ENCODE peak calls at places on chromosomes 6 and 20, in six cellular contexts. F is cardiac muscle cell, D is upper lobe of right lung, Q is PC-9, W is ovary, U is fibroblast of pulmonary artery. L is an unnamed sample.

GRCh38 chr6:79543411-79543810 is 6.2 kb upstream of the LCA5 start:
- DNase-seq in Q (no peak), U (no peak), F (no peak), D (no peak), W (no peak), L (no peak)

GRCh38 chr6:137056121-137056880 is 11.5 kb upstream of the IL20RA start:
- DNase-seq in Q (no peak), F (no peak), W (no peak), D (no peak), U (no peak), L (no peak)

GRCh38 chr20:38907918-38908677 is 18.1 kb upstream of the FAM83D start:
- DNase-seq in U (no peak), W (no peak), Q (no peak), F (no peak), D (no peak), L (no peak)

GRCh38 chr6:131951576-131952230 is 531 bp upstream of the CCN2 start:
- DNase-seq in F (no peak), U (peak), W (no peak), D (no peak), Q (no peak), L (no peak)

GRCh38 chr6:32969685-32970412 is 1.5 kb downstream of the BRD2 start:
- DNase-seq in F (peak), Q (peak), W (peak), U (peak), D (peak), L (no peak)

GRCh38 chr6:74834967-74835366 is 370.9 kb downstream of the COL12A1 start:
- DNase-seq in F (no peak), Q (no peak), W (no peak), U (no peak), D (no peak), L (no peak)

GRCh38 chr6:107786709-107787588 is 37.2 kb downstream of the SCML4 start:
- DNase-seq in Q (no peak), U (no peak), W (no peak), D (no peak), F (peak), L (no peak)

GRCh38 chr20:37179671-37180524 is 550 bp upstream of the MROH8 start:
- DNase-seq in F (no peak), D (no peak), Q (peak), U (peak), W (no peak), L (no peak)

GRCh38 chr6:161228911-161229591 is 44.8 kb downstream of the AGPAT4 start:
- DNase-seq in D (no peak), F (no peak), U (peak), W (no peak), Q (no peak), L (peak)

GRCh38 chr20:9699181-9699580 is 139.7 kb downstream of the PAK5 start:
- DNase-seq in U (no peak), D (no peak), F (no peak), Q (no peak), W (no peak), L (no peak)

DNA sequence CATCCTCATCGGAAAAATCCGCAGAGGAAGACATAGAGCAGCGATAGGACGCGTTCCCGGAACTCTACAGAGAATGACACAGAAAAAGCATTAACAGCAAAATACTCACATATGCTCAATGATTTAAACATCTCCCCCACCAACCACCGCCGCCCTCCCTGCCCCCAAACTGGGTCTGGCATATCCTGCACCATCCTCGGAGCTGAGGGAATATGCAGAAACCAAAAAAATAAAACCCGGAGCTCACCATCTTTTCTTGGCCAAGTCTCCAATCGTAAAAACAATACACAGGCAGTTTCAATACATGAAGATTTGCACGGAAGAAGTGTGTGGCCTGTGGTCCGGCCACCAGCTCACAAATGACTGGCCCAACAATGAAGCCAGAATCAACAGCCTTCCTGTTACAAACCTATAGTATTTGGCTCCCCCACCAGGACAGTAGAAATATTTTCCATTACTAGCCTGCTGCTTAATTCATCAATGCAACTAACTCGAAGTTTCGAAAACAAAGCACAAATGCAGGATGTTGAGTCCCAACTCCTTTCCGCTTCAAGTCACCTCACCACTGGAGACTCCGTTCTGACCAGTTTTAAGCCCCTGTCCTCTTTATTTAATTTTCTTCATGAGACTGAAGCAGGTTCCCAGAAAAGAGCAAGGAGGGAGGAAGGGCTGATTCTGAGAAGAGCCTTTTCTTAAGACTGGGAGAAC is 103.2 kb upstream of the BEND6 start:
- DNase-seq in D (no peak), Q (peak), U (peak), W (peak), F (peak), L (peak)
- H3K4me3 ChIP-seq in D (peak), Q (peak), U (peak), W (peak), F (peak), L (no peak)

GRCh38 chr6:82616386-82617028 is 252.9 kb downstream of the TPBG start:
- DNase-seq in U (peak), W (no peak), F (no peak), D (no peak), Q (no peak), L (no peak)
- TF ChIP-seq CTCF in U (no peak), W (no peak), F (peak), D (no peak), Q (no peak), L (no peak)

GRCh38 chr20:46142124-46142523 is 24.0 kb downstream of the CD40 start:
- DNase-seq in F (no peak), Q (no peak), W (no peak), D (no peak), U (no peak), L (no peak)

GRCh38 chr20:46144626-46145025 is 26.5 kb downstream of the CD40 start:
- DNase-seq in U (no peak), W (no peak), Q (no peak), D (no peak), F (no peak), L (no peak)

GRCh38 chr20:46148313-46149213 is 30.4 kb downstream of the CD40 start:
- DNase-seq in F (no peak), D (no peak), U (no peak), W (no peak), Q (no peak), L (no peak)

GRCh38 chr20:46150982-46151381 is 32.9 kb downstream of the CD40 start:
- DNase-seq in D (no peak), F (no peak), W (no peak), U (no peak), Q (no peak), L (no peak)

DNA sequence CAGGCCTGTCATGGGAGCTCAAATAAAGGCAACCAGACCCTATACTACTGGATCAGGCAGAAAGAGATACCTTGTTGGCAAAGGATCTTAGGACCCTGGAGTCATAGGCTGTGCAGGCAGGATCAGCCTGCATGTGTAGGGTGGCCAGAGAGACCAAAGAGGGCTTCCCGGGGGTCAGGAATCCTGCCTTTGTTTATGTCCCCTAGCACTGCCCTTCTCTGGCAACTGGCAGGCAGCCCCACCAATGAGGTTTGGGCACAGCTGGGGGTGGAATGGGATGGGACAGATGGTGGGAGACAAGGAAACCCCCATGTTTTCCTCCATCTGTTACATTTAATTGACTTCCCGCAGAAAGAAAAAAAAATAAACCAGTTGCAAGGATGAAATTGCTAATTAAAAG is 27.5 kb downstream of the CD40 start:
- DNase-seq in Q (no peak), F (no peak), U (no peak), D (no peak), W (no peak), L (no peak)
- H3K4me3 ChIP-seq in Q (no peak), F (no peak), U (no peak), D (no peak), W (no peak), L (no peak)

GRCh38 chr6:156359912-156360311 is 417.3 kb upstream of the ARID1B start:
- DNase-seq in Q (no peak), W (no peak), F (peak), U (no peak), D (no peak), L (no peak)
- TF ChIP-seq CTCF in Q (no peak), W (no peak), F (no peak), U (no peak), D (no peak), L (no peak)

GRCh38 chr6:142774292-142774691 is 170.7 kb downstream of the HIVEP2 start:
- DNase-seq in W (no peak), Q (no peak), F (no peak), D (no peak), U (no peak), L (no peak)
- H3K4me3 ChIP-seq in W (no peak), Q (no peak), F (no peak), D (no peak), U (no peak), L (no peak)

DNA sequence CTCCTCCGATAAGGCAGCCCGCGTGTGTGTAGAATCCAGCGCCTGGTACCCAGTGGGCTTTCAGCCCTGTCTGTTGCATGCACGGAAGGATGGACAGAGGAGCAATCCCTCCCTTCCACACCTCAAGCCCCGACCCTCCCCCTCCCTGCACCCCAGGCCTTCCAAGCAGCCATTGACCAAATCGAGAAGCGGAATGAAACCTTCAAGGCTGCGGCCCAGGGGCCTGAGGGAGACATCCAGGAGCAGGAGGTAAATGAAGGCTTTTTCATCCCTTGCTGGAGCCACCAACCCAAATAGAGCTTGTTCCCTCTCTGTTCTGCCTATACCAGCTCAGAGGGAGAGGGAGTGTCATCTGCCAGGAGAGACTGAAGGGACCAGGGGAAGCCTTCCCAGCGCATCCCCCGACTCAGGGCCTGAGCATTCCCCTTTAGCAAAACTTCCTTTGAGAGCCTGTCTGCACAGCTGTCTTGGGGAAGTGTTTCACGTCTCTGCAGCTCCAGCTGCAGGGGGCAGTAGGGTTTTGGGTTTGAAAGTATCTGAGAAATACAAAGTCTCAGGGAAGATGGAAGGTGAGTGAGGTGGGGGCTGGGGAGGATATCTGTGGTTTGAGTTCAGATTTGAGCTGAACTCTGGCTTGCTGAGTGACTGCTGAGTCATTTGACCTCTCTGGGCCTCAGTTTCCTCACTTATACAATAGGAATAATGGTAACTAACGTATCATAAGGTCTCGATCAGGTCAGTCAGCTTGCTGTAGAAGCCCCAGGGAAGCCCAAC is 16.1 kb downstream of the FGD2 start:
- DNase-seq in D (no peak), U (peak), F (peak), W (no peak), Q (peak), L (no peak)
- TF ChIP-seq CTCF in D (peak), U (peak), F (peak), W (no peak), Q (peak), L (peak)

GRCh38 chr20:20638877-20639276 is 73.6 kb downstream of the RALGAPA2 start:
- DNase-seq in F (no peak), D (no peak), U (no peak), Q (no peak), W (no peak), L (no peak)
- H3K4me3 ChIP-seq in F (no peak), D (no peak), U (no peak), Q (no peak), W (no peak), L (no peak)